ENCODE peak calls at places on chromosomes 11 and 22, in six cellular contexts. B is endothelial cell of umbilical vein; Q is K562; Z is cardiac muscle cell; P is CD4-positive, CD25-positive, alpha-beta regulatory T cell; O is CD8-positive, alpha-beta T cell. F is an unnamed sample.
A peak's percentile ranks its signal among the peaks of the same experiment; 100 is the strongest.

GRCh38 chr11:119416606-119417580 is 6.1 kb downstream of the THY1 start:
- DNase-seq in B (no peak), Q (no peak), Z (peak; percentile 65), P (no peak), O (no peak), F (no peak)

GRCh38 chr22:20438678-20439492 is 1.3 kb upstream of the SCARF2 start:
- DNase-seq in B (no peak), Q (peak; percentile 90), Z (no peak), P (no peak), O (no peak), F (no peak)

GRCh38 chr22:44776535-44777363 is 24.4 kb downstream of the ARHGAP8 start:
- DNase-seq in B (no peak), Q (no peak), Z (no peak), P (no peak), O (no peak), F (no peak)

GRCh38 chr11:117219455-117219854 is 12.4 kb downstream of the PCSK7 start:
- DNase-seq in B (no peak), Q (no peak), Z (no peak), P (no peak), O (no peak), F (no peak)

GRCh38 chr11:57390535-57390934 is at the start of gene PRG2:
- DNase-seq in B (no peak), Q (no peak), Z (no peak), P (no peak), O (no peak), F (no peak)

GRCh38 chr11:116657842-116658825 is 114.7 kb downstream of the BUD13 start:
- DNase-seq in B (no peak), Q (no peak), Z (peak; percentile 3), P (no peak), O (no peak), F (no peak)

GRCh38 chr11:3840289-3840869 is 380 bp downstream of the RHOG start:
- DNase-seq in B (peak; percentile 60), Q (peak; percentile 45), Z (no peak), P (peak; percentile 26), O (peak; percentile 38), F (no peak)

GRCh38 chr11:62217191-62217748 is 8.8 kb downstream of the SCGB2A1 start:
- DNase-seq in B (peak; percentile 31), Q (no peak), Z (peak; percentile 29), P (no peak), O (no peak), F (no peak)

GRCh38 chr11:117830072-117830471 is 5.5 kb upstream of the FXYD2 start:
- DNase-seq in B (no peak), Q (no peak), Z (no peak), P (no peak), O (no peak), F (no peak)

GRCh38 chr22:47582067-47582466 is 819.6 kb downstream of the TBC1D22A start:
- DNase-seq in B (no peak), Q (no peak), Z (no peak), P (no peak), O (no peak), F (no peak)

GRCh38 chr11:35064114-35064800 is 74.7 kb upstream of the CD44 start:
- DNase-seq in B (no peak), Q (no peak), Z (peak; percentile 25), P (no peak), O (no peak), F (no peak)

GRCh38 chr11:13874596-13874995 is 87.9 kb upstream of the SPON1 start:
- DNase-seq in B (no peak), Q (peak; percentile 40), Z (no peak), P (no peak), O (no peak), F (no peak)

GRCh38 chr11:44356351-44356750 is 46.4 kb upstream of the ALX4 start:
- DNase-seq in B (no peak), Q (no peak), Z (no peak), P (no peak), O (no peak), F (no peak)

GRCh38 chr11:119709638-119710346 is 19.2 kb downstream of the NECTIN1 start:
- DNase-seq in B (no peak), Q (no peak), Z (peak; percentile 90), P (no peak), O (no peak), F (no peak)

GRCh38 chr22:45218974-45219373 is 21.7 kb downstream of the KIAA0930 start:
- DNase-seq in B (peak; percentile 14), Q (no peak), Z (no peak), P (no peak), O (no peak), F (no peak)

GRCh38 chr11:47184711-47185304 is 1.4 kb downstream of the PACSIN3 start:
- DNase-seq in B (no peak), Q (no peak), Z (peak; percentile 19), P (no peak), O (no peak), F (peak; percentile 80)

GRCh38 chr11:69446108-69446507 is 35.4 kb upstream of the LINC01488 start:
- DNase-seq in B (no peak), Q (no peak), Z (peak; percentile 53), P (no peak), O (no peak), F (no peak)

DNA sequence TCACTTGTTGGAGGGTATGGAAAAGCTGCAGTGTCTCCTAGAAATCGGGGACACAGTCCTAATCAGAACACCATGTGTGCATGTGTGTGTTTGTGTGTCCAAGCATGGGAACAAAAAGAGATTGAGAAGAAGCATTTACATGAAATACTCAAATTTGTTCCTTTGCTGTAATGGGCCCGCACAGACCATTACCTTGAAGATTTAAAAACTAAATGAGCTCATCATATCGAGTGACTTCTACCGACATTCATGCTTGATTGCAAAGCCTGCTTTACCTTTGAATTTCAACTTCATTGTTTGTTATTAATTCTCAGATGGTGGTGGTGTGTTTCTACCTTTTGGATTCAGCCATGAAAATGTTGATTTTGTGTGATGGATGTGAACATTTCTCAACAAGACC is 106.9 kb downstream of the ZBTB16 start:
- DNase-seq in B (no peak), Q (no peak), Z (no peak), P (no peak), O (no peak), F (no peak)
- H3K27ac ChIP-seq in B (peak overlapping the region; percentile 58), Q (no peak overlapping the region), Z (no peak overlapping the region), P (no peak overlapping the region), O (no peak overlapping the region), F (peak overlapping the region; percentile 99)

DNA sequence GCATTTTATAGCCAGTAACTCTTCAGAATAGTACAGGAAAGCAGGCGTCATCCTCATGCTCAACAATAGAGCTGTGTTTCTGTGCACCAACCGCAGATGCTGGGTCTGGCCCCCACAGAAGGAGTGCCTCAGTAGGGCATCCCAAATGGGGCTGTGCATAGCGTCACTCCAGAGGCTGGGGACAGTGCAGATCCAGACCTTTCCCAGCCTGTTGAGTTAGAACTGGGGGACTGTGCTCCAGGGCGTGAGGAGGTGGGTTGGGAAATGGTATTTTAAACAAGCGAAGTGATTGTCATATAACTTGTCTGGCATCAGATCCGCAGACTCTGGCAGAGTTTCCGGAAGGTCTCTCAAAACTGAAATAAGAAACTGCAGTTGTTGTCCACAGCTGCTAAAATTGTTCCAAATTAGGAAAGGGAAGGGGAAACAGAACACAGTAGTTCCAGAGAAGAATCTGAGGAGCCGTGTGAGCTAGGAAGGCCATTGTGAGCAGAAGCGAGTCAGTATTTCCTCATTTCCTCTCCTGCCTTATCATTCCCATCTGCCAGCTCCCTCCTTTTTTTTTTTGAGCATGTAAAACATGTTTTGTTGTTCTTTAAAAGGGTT is 52.2 kb downstream of the JAM3 start:
- DNase-seq in B (peak; percentile 90), Q (no peak), Z (peak; percentile 74), P (no peak), O (no peak), F (peak; percentile 76)
- H3K27ac ChIP-seq in B (peak overlapping the region; percentile 97), Q (no peak overlapping the region), Z (no peak overlapping the region), P (no peak overlapping the region), O (no peak overlapping the region), F (peak overlapping the region; percentile 95)

GRCh38 chr11:5597953-5598352 is 1.5 kb downstream of the TRIM6 start:
- DNase-seq in B (no peak), Q (no peak), Z (no peak), P (no peak), O (no peak), F (no peak)
- H3K27ac ChIP-seq in B (no peak overlapping the region), Q (no peak overlapping the region), Z (no peak overlapping the region), P (no peak overlapping the region), O (no peak overlapping the region), F (no peak overlapping the region)

GRCh38 chr11:125950696-125951645 is 5.1 kb downstream of the VSIG10L2 start:
- DNase-seq in B (no peak), Q (no peak), Z (peak; percentile 86), P (no peak), O (no peak), F (no peak)
- H3K27ac ChIP-seq in B (no peak overlapping the region), Q (no peak overlapping the region), Z (no peak overlapping the region), P (no peak overlapping the region), O (no peak overlapping the region), F (no peak overlapping the region)

GRCh38 chr11:75475767-75476650 is 43.0 kb upstream of the KLHL35 start:
- DNase-seq in B (no peak), Q (no peak), Z (peak; percentile 81), P (no peak), O (peak; percentile 21), F (no peak)
- H3K27ac ChIP-seq in B (no peak overlapping the region), Q (peak overlapping the region; percentile 0), Z (no peak overlapping the region), P (peak overlapping the region; percentile 66), O (peak overlapping the region; percentile 46), F (no peak overlapping the region)

GRCh38 chr11:15776387-15776786 is 580.0 kb downstream of the SOX6 start:
- DNase-seq in B (no peak), Q (no peak), Z (no peak), P (no peak), O (no peak), F (no peak)

GRCh38 chr11:15773024-15773423 is 583.3 kb downstream of the SOX6 start:
- DNase-seq in B (no peak), Q (no peak), Z (no peak), P (no peak), O (no peak), F (no peak)

GRCh38 chr11:15775797-15776196 is 580.5 kb downstream of the SOX6 start:
- DNase-seq in B (no peak), Q (no peak), Z (no peak), P (no peak), O (no peak), F (no peak)

GRCh38 chr11:15775051-15775541 is 581.2 kb downstream of the SOX6 start:
- DNase-seq in B (no peak), Q (no peak), Z (peak; percentile 36), P (no peak), O (no peak), F (no peak)

GRCh38 chr11:15774021-15774862 is 582.1 kb downstream of the SOX6 start:
- DNase-seq in B (no peak), Q (no peak), Z (peak; percentile 27), P (no peak), O (no peak), F (no peak)
- H3K27ac ChIP-seq in B (no peak overlapping the region), Q (no peak overlapping the region), Z (no peak overlapping the region), P (no peak overlapping the region), O (no peak overlapping the region), F (no peak overlapping the region)